ENCODE peak calls at places on chromosomes 4 and X, in four cellular contexts. F, V, K and S are unnamed samples.

GRCh38 chr4:128601992-128602695 is 207.4 kb upstream of the JADE1 start:
- DNase-seq in F (peak; percentile 63), V (no peak), K (peak; percentile 64), S (peak; percentile 29)

GRCh38 chrX:103441878-103442535 is 65.7 kb downstream of the BEX3 start:
- DNase-seq in F (no peak), V (no peak), K (no peak), S (no peak)

GRCh38 chrX:123924181-123924580 is 37.3 kb upstream of the STAG2 start:
- DNase-seq in F (no peak), V (no peak), K (no peak), S (no peak)

GRCh38 chr4:6447561-6448290 is 24.7 kb downstream of the PPP2R2C start:
- DNase-seq in F (no peak), V (no peak), K (no peak), S (no peak)

GRCh38 chrX:2401590-2402360 is 99.0 kb downstream of the DHRSX start:
- DNase-seq in F (peak; percentile 55), V (no peak), K (no peak), S (peak; percentile 50)

GRCh38 chr4:77263247-77263646 is 106.2 kb downstream of the CCNG2 start:
- DNase-seq in F (no peak), V (no peak), K (no peak), S (no peak)

GRCh38 chrX:49812177-49812576 is 16.9 kb upstream of the PAGE4 start:
- DNase-seq in F (no peak), V (no peak), K (no peak), S (no peak)

GRCh38 chrX:18935893-18936292 is 48.0 kb downstream of the PHKA2 start:
- DNase-seq in F (no peak), V (no peak), K (no peak), S (no peak)

GRCh38 chrX:136899206-136899605 is 18.7 kb upstream of the RBMX start:
- DNase-seq in F (no peak), V (no peak), K (no peak), S (no peak)

GRCh38 chr4:10971800-10972398 is 287.3 kb upstream of the CLNK start:
- DNase-seq in F (no peak), V (no peak), K (no peak), S (no peak)

GRCh38 chr4:134200811-134201215 is 776 bp downstream of the PABPC4L start:
- DNase-seq in F (no peak), V (no peak), K (no peak), S (peak; percentile 6)

GRCh38 chr4:40909363-40909876 is 159.7 kb downstream of the NSUN7 start:
- DNase-seq in F (peak; percentile 95), V (peak; percentile 72), K (no peak), S (peak; percentile 63)

GRCh38 chr4:15963001-15963451 is at the start of gene FGFBP2:
- DNase-seq in F (peak; percentile 78), V (peak; percentile 71), K (no peak), S (peak; percentile 74)

GRCh38 chrX:26851981-26852380 is 611.2 kb downstream of the PPP4R3C start:
- DNase-seq in F (peak; percentile 54), V (no peak), K (no peak), S (no peak)

GRCh38 chr4:94127707-94128328 is 79.8 kb upstream of the SMARCAD1 start:
- DNase-seq in F (peak; percentile 54), V (no peak), K (peak; percentile 1), S (peak; percentile 33)

GRCh38 chr4:112523008-112523440 is 7.0 kb upstream of the NEUROG2 start:
- DNase-seq in F (no peak), V (peak; percentile 64), K (no peak), S (no peak)

GRCh38 chr4:52848255-52848654 is 13.9 kb upstream of the RASL11B start:
- DNase-seq in F (no peak), V (no peak), K (no peak), S (no peak)

GRCh38 chr4:15414601-15415091 is 13.2 kb upstream of the C1QTNF7 start:
- DNase-seq in F (peak; percentile 64), V (no peak), K (no peak), S (peak; percentile 43)

GRCh38 chr4:140243345-140243753 is 89.4 kb upstream of the MAML3 start:
- DNase-seq in F (no peak), V (no peak), K (no peak), S (no peak)

GRCh38 chrX:122866527-122866926 is 317.6 kb upstream of the GRIA3 start:
- DNase-seq in F (peak; percentile 69), V (no peak), K (peak; percentile 76), S (peak; percentile 12)

GRCh38 chrX:46367491-46367890 is 177.7 kb downstream of the ZNF674 start:
- DNase-seq in F (no peak), V (no peak), K (no peak), S (no peak)

GRCh38 chr4:88752754-88753153 is 55.1 kb upstream of the NAP1L5 start:
- DNase-seq in F (no peak), V (no peak), K (no peak), S (no peak)

GRCh38 chrX:65821721-65822496 is 154.5 kb downstream of the MSN start:
- DNase-seq in F (peak; percentile 1), V (peak; percentile 50), K (no peak), S (no peak)

GRCh38 chr4:2303686-2304320 is 41.9 kb upstream of the MXD4 start:
- DNase-seq in F (no peak), V (no peak), K (no peak), S (no peak)

GRCh38 chr4:52822583-52823477 is 39.3 kb upstream of the RASL11B start:
- DNase-seq in F (peak; percentile 59), V (peak; percentile 49), K (peak; percentile 85), S (peak; percentile 65)

GRCh38 chrX:12686324-12686723 is 104.9 kb upstream of the PRPS2 start:
- DNase-seq in F (no peak), V (no peak), K (no peak), S (no peak)

GRCh38 chr4:8123389-8123788 is 35.2 kb downstream of the ABLIM2 start:
- DNase-seq in F (no peak), V (no peak), K (no peak), S (no peak)

GRCh38 chr4:174352405-174352804 is 68.7 kb downstream of the CEP44 start:
- DNase-seq in F (no peak), V (no peak), K (no peak), S (no peak)

GRCh38 chr4:102500371-102501175 is 586 bp upstream of the NFKB1 start:
- DNase-seq in F (peak; percentile 80), V (peak; percentile 59), K (no peak), S (peak; percentile 68)

GRCh38 chr4:185721949-185722316 is 90.1 kb downstream of the SORBS2 start:
- DNase-seq in F (no peak), V (no peak), K (peak; percentile 72), S (no peak)